ENCODE peak calls at places on chromosomes 5 and 9, in seven cellular contexts. U is T-helper 2 cell; C is effector memory CD4-positive, alpha-beta T cell; V is globus pallidus; W is right cardiac atrium; G is ELR; I is mesendoderm. K is an unnamed sample.

GRCh38 chr9:68610016-68610415 is 69.3 kb upstream of the TMEM252 start:
- DNase-seq in U (no peak), C (no peak), V (no peak), W (no peak), G (no peak), I (no peak), K (no peak)

GRCh38 chr9:88028338-88028737 is 54.0 kb upstream of the CDK20 start:
- DNase-seq in U (no peak), C (no peak), V (no peak), W (no peak), G (no peak), I (no peak), K (no peak)

GRCh38 chr9:88312517-88313103 is 75.6 kb upstream of the SPIN1 start:
- DNase-seq in U (no peak), C (no peak), V (no peak), W (no peak), G (no peak), I (no peak), K (no peak)

GRCh38 chr5:94218374-94218773 is 400.0 kb downstream of the KIAA0825 start:
- DNase-seq in U (no peak), C (no peak), V (no peak), W (no peak), G (peak), I (peak), K (no peak)

GRCh38 chr5:124824637-124825158 is 78.3 kb upstream of the ZNF608 start:
- DNase-seq in U (no peak), C (no peak), V (peak), W (no peak), G (peak), I (peak), K (no peak)

GRCh38 chr5:65366655-65367054 is 115.1 kb downstream of the ADAMTS6 start:
- DNase-seq in U (no peak), C (no peak), V (peak), W (no peak), G (no peak), I (no peak), K (no peak)

GRCh38 chr5:156411-157072 is 34.8 kb upstream of the LRRC14B start:
- DNase-seq in U (no peak), C (no peak), V (no peak), W (no peak), G (peak), I (no peak), K (no peak)

GRCh38 chr5:160310910-160311295 is 1.5 kb downstream of the CCNJL start:
- DNase-seq in U (no peak), C (no peak), V (no peak), W (no peak), G (no peak), I (peak), K (no peak)

GRCh38 chr5:6321078-6321477 is 57.3 kb downstream of the MED10 start:
- DNase-seq in U (no peak), C (no peak), V (no peak), W (no peak), G (no peak), I (no peak), K (no peak)

GRCh38 chr5:57349214-57349613 is 133.4 kb downstream of the ACTBL2 start:
- DNase-seq in U (no peak), C (no peak), V (no peak), W (no peak), G (no peak), I (no peak), K (no peak)

GRCh38 chr5:112918679-112919078 is 3.3 kb downstream of the REEP5 start:
- DNase-seq in U (no peak), C (no peak), V (no peak), W (no peak), G (no peak), I (no peak), K (no peak)

GRCh38 chr5:124040799-124041198 is 528.8 kb downstream of the CSNK1G3 start:
- DNase-seq in U (no peak), C (no peak), V (peak), W (no peak), G (no peak), I (no peak), K (no peak)

GRCh38 chr5:105917189-105917588 is 1753.5 kb downstream of the EFNA5 start:
- DNase-seq in U (no peak), C (no peak), V (no peak), W (no peak), G (no peak), I (no peak), K (no peak)

GRCh38 chr9:36788534-36788933 is 215.8 kb downstream of the MELK start:
- DNase-seq in U (no peak), C (no peak), V (no peak), W (no peak), G (peak), I (peak), K (no peak)

GRCh38 chr9:101437806-101438232 is 2.2 kb upstream of the ALDOB start:
- DNase-seq in U (no peak), C (no peak), V (no peak), W (peak), G (no peak), I (no peak), K (no peak)

GRCh38 chr9:123312306-123312877 is 43.6 kb upstream of the CRB2 start:
- DNase-seq in U (no peak), C (no peak), V (no peak), W (no peak), G (no peak), I (peak), K (no peak)

GRCh38 chr9:34047864-34048729 is 590 bp downstream of the UBAP2 start:
- DNase-seq in U (peak), C (peak), V (no peak), W (no peak), G (peak), I (peak), K (peak)

GRCh38 chr5:77840930-77841329 is 64.8 kb upstream of the TBCA start:
- DNase-seq in U (no peak), C (no peak), V (no peak), W (no peak), G (no peak), I (no peak), K (no peak)

GRCh38 chr9:85223506-85224108 is 518.1 kb downstream of the AGTPBP1 start:
- DNase-seq in U (no peak), C (no peak), V (no peak), W (no peak), G (peak), I (no peak), K (no peak)

GRCh38 chr9:118362596-118362995 is 658.4 kb downstream of the TLR4 start:
- DNase-seq in U (no peak), C (no peak), V (no peak), W (no peak), G (no peak), I (no peak), K (no peak)

GRCh38 chr5:136053336-136054121 is 24.7 kb downstream of the TGFBI start:
- DNase-seq in U (no peak), C (no peak), V (no peak), W (no peak), G (peak), I (peak), K (no peak)

GRCh38 chr5:81856948-81857928 is 106.3 kb upstream of the SSBP2 start:
- DNase-seq in U (peak), C (no peak), V (peak), W (peak), G (peak), I (peak), K (no peak)

GRCh38 chr5:17020586-17021362 is 84.7 kb upstream of the MYO10 start:
- DNase-seq in U (no peak), C (no peak), V (no peak), W (no peak), G (peak), I (no peak), K (no peak)

GRCh38 chr9:34370970-34371880 is 5.5 kb downstream of the MYORG start:
- DNase-seq in U (no peak), C (no peak), V (no peak), W (peak), G (peak), I (no peak), K (no peak)

GRCh38 chr5:65926893-65927292 is 518 bp downstream of the ERBIN start:
- DNase-seq in U (peak), C (no peak), V (peak), W (no peak), G (peak), I (no peak), K (no peak)

GRCh38 chr5:44665101-44665701 is 143.5 kb upstream of the MRPS30 start:
- DNase-seq in U (no peak), C (no peak), V (no peak), W (no peak), G (peak), I (no peak), K (no peak)

GRCh38 chr9:37512439-37512838 is 26.7 kb downstream of the POLR1E start:
- DNase-seq in U (no peak), C (no peak), V (no peak), W (no peak), G (no peak), I (peak), K (no peak)

GRCh38 chr5:144958002-144958401 is 787.3 kb downstream of the KCTD16 start:
- DNase-seq in U (no peak), C (no peak), V (no peak), W (no peak), G (no peak), I (no peak), K (no peak)

GRCh38 chr5:54531536-54531935 is 14.0 kb downstream of the SNX18 start:
- DNase-seq in U (no peak), C (no peak), V (no peak), W (no peak), G (no peak), I (no peak), K (no peak)